ENCODE peak calls at places on chromosomes 4 and X, in six cellular contexts. One of them, this sample, is unnamed.

GRCh38 chr4:53321151-53321987 is 44.5 kb downstream of the SCFD2 start:
- DNase-seq in AG10803: peak; percentile 97
- DNase-seq in left lung: no peak
- DNase-seq in GM23338: peak; percentile 4
- DNase-seq in AG09309: peak; percentile 94
- DNase-seq in left ventricle myocardium inferior: no peak
- DNase-seq in this sample: peak; percentile 48

GRCh38 chr4:8391972-8392371 is 48.6 kb downstream of the ACOX3 start:
- DNase-seq in AG10803: peak; percentile 85
- DNase-seq in GM23338: no peak
- DNase-seq in left ventricle myocardium inferior: peak; percentile 60
- DNase-seq in AG09309: peak; percentile 39
- DNase-seq in left lung: no peak
- DNase-seq in this sample: peak; percentile 81

GRCh38 chrX:12843668-12844279 is 23.1 kb upstream of the TLR7 start:
- DNase-seq in AG10803: no peak
- DNase-seq in GM23338: no peak
- DNase-seq in left ventricle myocardium inferior: no peak
- DNase-seq in AG09309: no peak
- DNase-seq in left lung: no peak
- DNase-seq in this sample: no peak

GRCh38 chrX:107470198-107470597 is 20.7 kb downstream of the FRMPD3 start:
- DNase-seq in left ventricle myocardium inferior: no peak
- DNase-seq in left lung: no peak
- DNase-seq in GM23338: no peak
- DNase-seq in AG10803: no peak
- DNase-seq in AG09309: no peak
- DNase-seq in this sample: no peak

GRCh38 chr4:158020734-158021346 is 152.0 kb downstream of the GASK1B start:
- DNase-seq in AG10803: peak; percentile 80
- DNase-seq in AG09309: no peak
- DNase-seq in left ventricle myocardium inferior: no peak
- DNase-seq in left lung: no peak
- DNase-seq in GM23338: no peak
- DNase-seq in this sample: peak; percentile 82

GRCh38 chr4:51895816-51896408 is 53.0 kb downstream of the DCUN1D4 start:
- DNase-seq in left lung: no peak
- DNase-seq in AG10803: peak; percentile 65
- DNase-seq in GM23338: peak; percentile 85
- DNase-seq in AG09309: peak; percentile 18
- DNase-seq in left ventricle myocardium inferior: peak; percentile 29
- DNase-seq in this sample: peak; percentile 20

GRCh38 chr4:99816611-99817309 is at the start of gene DAPP1:
- DNase-seq in AG09309: no peak
- DNase-seq in left ventricle myocardium inferior: peak; percentile 17
- DNase-seq in left lung: peak; percentile 77
- DNase-seq in AG10803: no peak
- DNase-seq in GM23338: no peak
- DNase-seq in this sample: no peak

GRCh38 chr4:183170894-183171293 is 71.8 kb downstream of the WWC2 start:
- DNase-seq in AG10803: no peak
- DNase-seq in AG09309: no peak
- DNase-seq in left ventricle myocardium inferior: no peak
- DNase-seq in GM23338: no peak
- DNase-seq in left lung: no peak
- DNase-seq in this sample: no peak

GRCh38 chr4:32374201-32374600 is 1654.0 kb downstream of the PCDH7 start:
- DNase-seq in AG10803: no peak
- DNase-seq in AG09309: no peak
- DNase-seq in GM23338: no peak
- DNase-seq in left ventricle myocardium inferior: no peak
- DNase-seq in left lung: no peak
- DNase-seq in this sample: no peak

GRCh38 chrX:120308558-120308957 is 2.7 kb downstream of the TMEM255A start:
- DNase-seq in left ventricle myocardium inferior: no peak
- DNase-seq in AG09309: no peak
- DNase-seq in GM23338: peak; percentile 86
- DNase-seq in AG10803: no peak
- DNase-seq in left lung: no peak
- DNase-seq in this sample: no peak

GRCh38 chr4:2837904-2838496 is 5.6 kb upstream of the ADD1 start:
- DNase-seq in AG10803: peak; percentile 62
- DNase-seq in AG09309: no peak
- DNase-seq in left lung: peak; percentile 62
- DNase-seq in GM23338: no peak
- DNase-seq in left ventricle myocardium inferior: no peak
- DNase-seq in this sample: no peak

GRCh38 chr4:158936238-158936637 is 166.6 kb upstream of the RAPGEF2 start:
- DNase-seq in left lung: no peak
- DNase-seq in left ventricle myocardium inferior: no peak
- DNase-seq in AG09309: peak; percentile 67
- DNase-seq in GM23338: no peak
- DNase-seq in AG10803: peak; percentile 54
- DNase-seq in this sample: no peak

GRCh38 chrX:38458071-38458470 is 103.3 kb upstream of the TSPAN7 start:
- DNase-seq in left ventricle myocardium inferior: no peak
- DNase-seq in left lung: no peak
- DNase-seq in AG09309: no peak
- DNase-seq in AG10803: no peak
- DNase-seq in GM23338: peak; percentile 6
- DNase-seq in this sample: no peak

GRCh38 chr4:1593881-1594345 is 90.2 kb downstream of the FAM53A start:
- DNase-seq in left lung: peak; percentile 55
- DNase-seq in AG10803: no peak
- DNase-seq in left ventricle myocardium inferior: no peak
- DNase-seq in GM23338: no peak
- DNase-seq in AG09309: no peak
- DNase-seq in this sample: no peak

GRCh38 chr4:24321637-24322036 is 262.7 kb downstream of the DHX15 start:
- DNase-seq in AG10803: no peak
- DNase-seq in left ventricle myocardium inferior: no peak
- DNase-seq in AG09309: no peak
- DNase-seq in left lung: no peak
- DNase-seq in GM23338: peak; percentile 88
- DNase-seq in this sample: no peak

GRCh38 chr4:139266583-139267257 is 13.3 kb downstream of the MGARP start:
- DNase-seq in AG09309: peak; percentile 40
- DNase-seq in left ventricle myocardium inferior: peak; percentile 76
- DNase-seq in AG10803: peak; percentile 70
- DNase-seq in GM23338: peak; percentile 26
- DNase-seq in left lung: peak; percentile 84
- DNase-seq in this sample: peak; percentile 43

GRCh38 chr4:159273126-159273438 is 170.2 kb downstream of the RAPGEF2 start:
- DNase-seq in GM23338: no peak
- DNase-seq in AG09309: no peak
- DNase-seq in AG10803: peak; percentile 42
- DNase-seq in left ventricle myocardium inferior: no peak
- DNase-seq in left lung: no peak
- DNase-seq in this sample: no peak

GRCh38 chrX:49166914-49167739 is 4.6 kb downstream of the MAGIX start:
- DNase-seq in left lung: peak; percentile 91
- DNase-seq in GM23338: peak; percentile 49
- DNase-seq in AG09309: peak; percentile 49
- DNase-seq in AG10803: peak; percentile 86
- DNase-seq in left ventricle myocardium inferior: peak; percentile 75
- DNase-seq in this sample: no peak

GRCh38 chr4:70703695-70704332 is 15.5 kb downstream of the UTP3 start:
- DNase-seq in left lung: no peak
- DNase-seq in AG10803: peak; percentile 54
- DNase-seq in AG09309: no peak
- DNase-seq in GM23338: peak; percentile 41
- DNase-seq in left ventricle myocardium inferior: no peak
- DNase-seq in this sample: no peak

GRCh38 chr4:40916880-40917279 is 167.1 kb downstream of the NSUN7 start:
- DNase-seq in AG10803: peak; percentile 22
- DNase-seq in GM23338: peak; percentile 79
- DNase-seq in left ventricle myocardium inferior: peak; percentile 38
- DNase-seq in AG09309: no peak
- DNase-seq in left lung: no peak
- DNase-seq in this sample: no peak

GRCh38 chr4:35250771-35251170 is 993.5 kb downstream of the ARAP2 start:
- DNase-seq in AG10803: no peak
- DNase-seq in GM23338: no peak
- DNase-seq in left lung: no peak
- DNase-seq in left ventricle myocardium inferior: no peak
- DNase-seq in AG09309: no peak
- DNase-seq in this sample: no peak

GRCh38 chr4:74859163-74859562 is 64.8 kb upstream of the BTC start:
- DNase-seq in AG10803: no peak
- DNase-seq in AG09309: no peak
- DNase-seq in left lung: no peak
- DNase-seq in left ventricle myocardium inferior: no peak
- DNase-seq in GM23338: no peak
- DNase-seq in this sample: no peak

DNA sequence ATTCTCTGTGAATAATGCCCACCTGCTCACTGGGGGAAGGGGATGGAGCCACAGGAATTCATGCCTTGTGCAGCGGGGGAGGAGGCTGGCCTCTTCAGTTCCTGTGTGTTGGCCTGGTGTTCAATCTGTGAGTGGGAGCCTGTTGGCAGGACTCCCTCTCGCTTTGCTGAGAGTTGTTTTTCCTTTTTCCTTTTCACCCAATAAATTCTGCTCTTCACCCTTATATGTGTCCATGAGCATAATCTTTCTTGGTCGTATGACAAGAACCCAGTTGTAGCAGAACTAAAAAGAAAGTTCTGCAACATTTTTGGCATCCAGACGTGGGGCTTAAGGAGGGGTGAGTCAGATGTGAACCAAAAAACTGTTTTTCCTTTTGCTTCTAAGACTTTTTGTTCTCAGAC is 235.2 kb upstream of the HDX start:
- DNase-seq in left lung: no peak
- DNase-seq in AG09309: no peak
- DNase-seq in left ventricle myocardium inferior: peak; percentile 10
- DNase-seq in AG10803: peak; percentile 23
- DNase-seq in GM23338: peak; percentile 0
- DNase-seq in this sample: no peak
- H3K4me3 ChIP-seq in left lung: no peak overlapping the region
- H3K4me3 ChIP-seq in AG09309: no peak overlapping the region
- H3K4me3 ChIP-seq in left ventricle myocardium inferior: no peak overlapping the region
- H3K4me3 ChIP-seq in AG10803: no peak overlapping the region
- H3K4me3 ChIP-seq in GM23338: no peak overlapping the region
- H3K4me3 ChIP-seq in this sample: no peak overlapping the region

GRCh38 chrX:13937370-13938052 is 92.2 kb downstream of the GEMIN8 start:
- DNase-seq in left ventricle myocardium inferior: no peak
- DNase-seq in AG10803: peak; percentile 15
- DNase-seq in GM23338: no peak
- DNase-seq in AG09309: peak; percentile 7
- DNase-seq in left lung: no peak
- DNase-seq in this sample: peak; percentile 25
- H3K4me3 ChIP-seq in left ventricle myocardium inferior: peak overlapping the region; percentile 69
- H3K4me3 ChIP-seq in AG10803: peak overlapping the region; percentile 29
- H3K4me3 ChIP-seq in GM23338: peak overlapping the region; percentile 69
- H3K4me3 ChIP-seq in AG09309: peak overlapping the region; percentile 18
- H3K4me3 ChIP-seq in left lung: peak overlapping the region; percentile 45
- H3K4me3 ChIP-seq in this sample: peak overlapping the region; percentile 59

DNA sequence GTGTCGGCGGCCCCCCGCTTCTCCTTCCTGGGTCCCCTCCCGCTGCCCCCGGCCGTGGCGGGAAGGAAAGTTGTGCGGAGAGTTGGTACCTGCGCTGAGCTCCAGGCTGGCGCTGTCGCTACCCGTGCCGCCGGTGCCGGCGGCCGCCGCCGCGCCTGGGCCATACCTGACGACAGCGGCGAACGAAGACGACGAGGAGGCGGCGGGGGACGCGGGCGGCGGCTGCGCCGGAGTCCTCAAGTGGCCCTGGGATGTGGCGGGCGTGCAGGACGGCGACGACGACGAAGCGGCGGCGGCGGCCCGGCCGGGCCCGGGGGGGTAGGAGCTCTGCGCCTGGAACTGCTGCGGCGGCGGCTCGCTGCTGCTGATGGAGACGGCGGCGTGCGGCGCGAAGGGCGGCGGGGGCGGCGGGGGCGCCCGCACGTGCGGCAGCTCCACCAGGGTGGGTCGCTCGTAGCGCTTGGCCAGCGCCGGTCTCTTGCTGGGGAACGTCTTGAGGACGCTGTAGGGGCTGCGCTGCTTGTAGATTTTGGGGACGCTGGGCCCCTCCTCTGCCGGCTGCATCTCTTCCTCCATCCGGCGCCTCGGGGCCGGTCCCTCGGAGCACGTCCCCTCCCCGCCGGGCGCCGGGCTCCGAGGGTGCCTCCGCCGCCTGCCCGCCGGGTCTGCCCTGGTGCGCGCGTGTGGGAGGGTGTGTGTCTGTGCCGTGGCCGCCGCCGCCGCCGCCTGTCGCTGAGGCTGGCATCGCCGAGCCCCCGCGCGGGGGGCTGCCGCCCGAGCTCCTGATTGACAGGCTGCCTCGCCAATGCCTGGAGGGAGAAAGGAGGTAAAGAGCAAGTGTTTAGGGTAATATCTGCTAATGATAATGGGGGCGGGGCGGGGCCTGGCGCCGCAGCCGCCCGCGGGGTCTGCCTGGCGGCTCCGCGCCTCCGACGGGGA is 618 bp downstream of the BEND4 start:
- DNase-seq in GM23338: peak; percentile 69
- DNase-seq in left ventricle myocardium inferior: no peak
- DNase-seq in AG10803: no peak
- DNase-seq in AG09309: no peak
- DNase-seq in left lung: peak; percentile 79
- DNase-seq in this sample: no peak
- H3K4me3 ChIP-seq in GM23338: peak overlapping the region; percentile 74
- H3K4me3 ChIP-seq in left ventricle myocardium inferior: peak overlapping the region; percentile 66
- H3K4me3 ChIP-seq in AG10803: no peak overlapping the region
- H3K4me3 ChIP-seq in AG09309: no peak overlapping the region
- H3K4me3 ChIP-seq in left lung: peak overlapping the region; percentile 46
- H3K4me3 ChIP-seq in this sample: peak overlapping the region; percentile 32

GRCh38 chrX:85243155-85243554 is 424 bp downstream of the SATL1 start:
- DNase-seq in left ventricle myocardium inferior: no peak
- DNase-seq in left lung: no peak
- DNase-seq in AG10803: no peak
- DNase-seq in GM23338: no peak
- DNase-seq in AG09309: no peak
- DNase-seq in this sample: no peak
- H3K4me3 ChIP-seq in left ventricle myocardium inferior: peak overlapping the region; percentile 67
- H3K4me3 ChIP-seq in left lung: peak overlapping the region; percentile 40
- H3K4me3 ChIP-seq in AG10803: peak overlapping the region; percentile 71
- H3K4me3 ChIP-seq in GM23338: peak overlapping the region; percentile 78
- H3K4me3 ChIP-seq in AG09309: no peak overlapping the region
- H3K4me3 ChIP-seq in this sample: peak overlapping the region; percentile 78